ENCODE peak calls at places on chromosomes 1 and 21, in four cellular contexts. A, P, X and G are unnamed samples.

GRCh38 chr1:157181258-157181657 is 43.1 kb upstream of the ETV3 start:
- DNase-seq in P (no peak), X (no peak), A (no peak), G (no peak)

GRCh38 chr21:42406201-42406601 is 2.5 kb downstream of the UBASH3A start:
- DNase-seq in X (no peak), A (no peak), P (no peak), G (no peak)

GRCh38 chr1:241442686-241443085 is 76.9 kb downstream of the FH start:
- DNase-seq in A (no peak), P (no peak), X (no peak), G (no peak)

GRCh38 chr1:214846971-214847810 is 235.3 kb upstream of the KCNK2 start:
- DNase-seq in A (no peak), P (no peak), X (no peak), G (no peak)

GRCh38 chr1:230003409-230003808 is 63.6 kb upstream of the GALNT2 start:
- DNase-seq in A (no peak), X (no peak), P (no peak), G (no peak)

GRCh38 chr1:42686418-42686817 is 4.2 kb downstream of the YBX1 start:
- DNase-seq in P (no peak), A (no peak), X (no peak), G (no peak)

GRCh38 chr1:30413606-30414005 is 309.8 kb downstream of the MATN1 start:
- DNase-seq in A (no peak), X (no peak), P (no peak), G (no peak)

GRCh38 chr1:119453021-119453420 is 38.1 kb downstream of the HSD3B2 start:
- DNase-seq in P (no peak), A (no peak), X (no peak), G (no peak)

GRCh38 chr1:164783778-164784555 is 225.0 kb downstream of the PBX1 start:
- DNase-seq in X (no peak), P (no peak), A (no peak), G (no peak)

GRCh38 chr1:161119379-161120061 is 1.6 kb downstream of the NIT1 start:
- DNase-seq in P (no peak), A (peak; percentile 86), X (peak; percentile 72), G (no peak)

GRCh38 chr21:17819878-17820232 is 699 bp upstream of the C21orf91 start:
- DNase-seq in P (no peak), A (no peak), X (no peak), G (no peak)

GRCh38 chr1:185108324-185108723 is 48.4 kb downstream of the TRMT1L start:
- DNase-seq in A (no peak), P (no peak), X (no peak), G (no peak)

GRCh38 chr1:182598296-182598695 is 5.9 kb downstream of the RGS16 start:
- DNase-seq in A (no peak), P (no peak), X (no peak), G (no peak)

GRCh38 chr1:179817789-179818188 is 59.8 kb downstream of the TOR1AIP2 start:
- DNase-seq in P (no peak), X (no peak), A (no peak), G (no peak)

GRCh38 chr1:246583448-246584185 is 17.4 kb downstream of the CNST start:
- DNase-seq in P (no peak), A (peak; percentile 34), X (no peak), G (no peak)

GRCh38 chr1:116763787-116764465 is 9.7 kb downstream of the CD2 start:
- DNase-seq in P (no peak), A (peak; percentile 40), X (peak; percentile 24), G (no peak)

GRCh38 chr1:98374098-98374497 is 287.4 kb upstream of the SNX7 start:
- DNase-seq in P (no peak), A (no peak), X (no peak), G (no peak)

GRCh38 chr1:59552001-59552400 is 255.1 kb downstream of the FGGY start:
- DNase-seq in P (no peak), A (no peak), X (no peak), G (no peak)

GRCh38 chr1:184429342-184429741 is 42.5 kb downstream of the C1orf21 start:
- DNase-seq in P (no peak), A (no peak), X (no peak), G (no peak)

GRCh38 chr1:201004732-201005131 is 18.8 kb downstream of the KIF21B start:
- DNase-seq in A (no peak), X (no peak), P (no peak), G (no peak)

GRCh38 chr1:214281902-214282695 is 1.1 kb downstream of the SMYD2 start:
- DNase-seq in A (peak; percentile 55), P (no peak), X (peak; percentile 34), G (no peak)

DNA sequence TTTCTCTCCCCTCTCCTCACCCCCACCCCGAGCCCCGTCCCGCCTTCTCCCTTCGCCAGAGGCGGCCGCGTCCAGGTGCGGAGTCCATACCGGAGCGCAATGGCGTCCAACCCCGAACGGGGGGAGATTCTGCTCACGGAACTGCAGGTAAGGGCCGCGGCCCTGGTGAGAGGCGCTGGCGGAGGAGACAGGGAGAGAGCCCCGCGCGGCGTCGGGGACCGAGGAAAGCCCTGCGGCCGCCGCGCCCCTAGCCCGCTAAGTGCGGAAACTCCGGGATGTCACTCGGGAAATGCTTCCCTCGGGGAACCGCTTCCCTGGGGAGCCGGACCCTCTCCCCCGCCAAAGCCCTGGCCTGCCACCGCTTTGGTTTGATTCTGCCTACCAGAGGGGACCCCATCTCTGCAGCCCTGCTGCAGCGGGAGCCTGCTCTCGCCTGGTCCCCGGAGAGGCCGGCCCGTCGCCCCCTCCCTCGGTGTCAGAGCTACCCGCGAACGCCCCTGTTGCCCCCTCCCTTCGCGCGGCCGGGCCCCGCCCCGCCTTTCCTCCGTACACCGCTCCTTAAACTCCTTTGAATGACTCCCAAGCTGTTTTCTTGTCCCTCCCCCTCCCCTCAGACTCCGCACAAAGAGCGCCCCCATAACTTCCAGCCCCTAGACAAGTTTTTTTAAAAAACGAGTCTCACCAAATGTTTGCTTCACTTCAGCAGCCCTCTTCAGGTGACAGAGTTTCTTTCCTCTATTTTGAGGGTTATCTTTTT is 587 bp downstream of the PKN2 start:
- DNase-seq in A (peak; percentile 84), P (peak; percentile 52), X (peak; percentile 90), G (no peak)
- TF ChIP-seq CTCF in A (no peak), P (no peak), X (peak; percentile 47), G (peak; percentile 41)

DNA sequence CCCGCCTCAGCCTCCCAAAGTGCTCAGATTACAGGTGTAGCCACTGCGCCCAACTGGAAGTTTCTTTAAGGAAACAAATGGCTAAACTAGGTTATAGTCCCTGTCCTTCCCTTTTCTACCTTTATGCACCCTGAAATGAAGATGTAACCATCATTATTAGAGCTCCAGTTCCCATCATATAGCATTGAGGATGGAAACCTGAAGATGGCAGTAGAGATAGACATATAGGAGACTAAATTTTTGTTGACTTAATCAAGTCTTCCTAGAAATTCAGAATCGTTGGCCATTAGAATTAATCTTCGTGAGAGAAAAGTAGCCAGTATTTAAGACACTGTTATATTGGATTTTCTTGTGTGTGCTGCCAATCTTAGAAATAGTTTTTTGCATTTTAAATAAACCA is 1016.3 kb upstream of the NCAM2 start:
- DNase-seq in X (no peak), A (no peak), P (no peak), G (no peak)
- TF ChIP-seq CTCF in X (no peak), A (no peak), P (no peak), G (peak; percentile 14)

DNA sequence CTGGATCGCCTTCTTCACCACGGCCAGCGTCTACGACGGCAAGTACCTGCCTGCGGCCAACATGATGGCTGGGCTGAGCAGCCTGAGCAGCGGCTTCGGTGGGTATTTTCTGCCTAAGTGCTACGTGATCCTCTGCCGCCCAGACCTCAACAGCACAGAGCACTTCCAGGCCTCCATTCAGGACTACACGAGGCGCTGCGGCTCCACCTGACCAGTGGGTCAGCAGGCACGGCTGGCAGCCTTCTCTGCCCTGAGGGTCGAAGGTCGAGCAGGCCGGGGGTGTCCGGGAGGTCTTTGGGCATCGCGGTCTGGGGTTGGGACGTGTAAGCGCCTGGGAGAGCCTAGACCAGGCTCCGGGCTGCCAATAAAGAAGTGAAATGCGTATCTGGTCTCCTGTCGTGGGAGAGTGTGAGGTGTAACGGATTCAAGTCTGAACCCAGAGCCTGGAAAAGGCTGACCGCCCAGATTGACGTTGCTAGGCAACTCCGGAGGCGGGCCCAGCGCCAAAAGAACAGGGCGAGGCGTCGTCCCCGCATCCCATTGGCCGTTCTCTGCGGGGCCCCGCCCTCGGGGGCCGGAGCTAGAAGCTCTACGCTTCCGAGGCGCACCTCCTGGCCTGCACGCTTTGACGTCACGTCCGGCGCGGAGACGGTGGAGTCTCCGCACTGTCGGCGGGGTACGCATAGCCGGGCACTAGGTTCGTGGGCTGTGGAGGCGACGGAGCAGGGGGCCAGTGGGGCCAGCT is at the start of gene ZBTB48:
- DNase-seq in P (peak; percentile 99), A (peak; percentile 99), X (peak; percentile 99), G (peak; percentile 97)
- TF ChIP-seq CTCF in P (no peak), A (no peak), X (no peak), G (no peak)

GRCh38 chr1:4820543-4820942 is 166.1 kb downstream of the AJAP1 start:
- DNase-seq in P (no peak), X (no peak), A (no peak), G (no peak)

GRCh38 chr1:4830756-4831155 is 176.3 kb downstream of the AJAP1 start:
- DNase-seq in X (no peak), P (no peak), A (no peak), G (no peak)

DNA sequence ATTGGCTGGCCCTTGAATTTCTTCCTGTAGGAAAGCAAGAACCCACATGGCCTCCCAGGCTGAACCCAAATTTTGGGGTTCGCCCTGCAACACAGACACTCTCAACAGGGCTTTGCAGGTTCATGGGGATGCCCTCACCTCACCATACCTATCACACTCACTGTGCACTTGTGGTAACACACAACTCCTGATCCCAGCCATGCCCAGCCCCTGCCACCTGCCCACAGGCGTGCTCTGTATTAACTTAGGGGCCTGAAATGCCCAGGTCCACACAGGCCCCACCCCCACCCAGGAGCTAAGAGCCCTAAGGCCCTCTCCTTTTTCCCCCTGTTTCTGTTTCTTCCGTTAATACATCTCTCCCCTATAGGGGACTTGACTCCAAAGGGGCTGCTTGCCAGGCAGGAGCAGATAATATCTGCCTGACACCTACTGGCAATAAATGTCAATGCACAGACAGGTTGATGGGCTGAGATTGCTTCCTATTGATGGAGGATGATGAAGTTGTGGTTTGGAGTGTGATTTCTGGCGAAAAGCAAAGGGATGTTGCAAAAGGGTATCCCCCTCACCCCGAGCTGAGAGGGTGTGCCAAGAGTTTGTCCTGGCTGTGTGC is 171.5 kb downstream of the AJAP1 start:
- DNase-seq in X (peak; percentile 18), P (no peak), A (peak; percentile 43), G (no peak)
- TF ChIP-seq CTCF in X (peak; percentile 41), P (peak; percentile 33), A (peak; percentile 55), G (peak; percentile 38)

DNA sequence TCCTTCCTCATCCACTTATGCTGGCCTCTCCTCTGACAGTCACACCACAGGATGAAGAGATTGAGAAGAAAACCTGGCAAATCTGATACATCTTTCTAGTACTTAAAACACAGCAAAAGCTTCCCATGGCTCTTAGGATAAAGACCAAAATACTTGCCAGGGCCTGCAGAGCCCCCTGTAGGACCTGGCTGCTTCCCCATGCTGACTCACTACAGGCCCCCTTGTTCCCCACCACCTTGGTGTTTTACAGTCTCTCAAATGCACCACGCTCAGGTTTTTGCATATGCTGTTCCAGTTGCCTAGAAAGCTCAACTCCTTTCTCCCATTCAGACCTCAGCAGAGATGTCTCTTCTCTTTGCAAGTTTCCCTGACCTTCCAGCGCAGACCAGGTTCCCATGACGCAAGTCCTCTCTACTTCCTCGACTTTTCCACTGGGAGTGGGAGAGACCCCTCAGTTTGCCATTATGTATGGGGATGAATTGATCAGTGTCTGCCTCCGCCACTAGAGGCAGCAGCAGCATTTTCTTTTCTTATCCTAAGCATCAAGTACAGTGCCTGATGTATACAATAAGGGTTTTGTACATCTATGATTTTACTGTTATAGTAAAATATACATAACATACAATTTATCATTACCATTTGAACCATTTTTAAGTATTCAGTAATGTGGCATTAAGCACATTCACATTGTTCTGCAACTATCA is 113.8 kb upstream of the C8B start:
- DNase-seq in P (no peak), A (no peak), X (peak; percentile 22), G (no peak)
- TF ChIP-seq CTCF in P (no peak), A (peak; percentile 24), X (peak; percentile 61), G (peak; percentile 34)